ENCODE peak calls at places on chromosomes 11 and 22, in four cellular contexts. N, W, Q and S are unnamed samples.

GRCh38 chr11:2768471-2769408 is 68.9 kb upstream of the KCNQ1OT1 start:
- DNase-seq in N (peak), W (peak), Q (no peak), S (no peak)

GRCh38 chr11:92409956-92410355 is 185.3 kb downstream of the FAT3 start:
- DNase-seq in N (no peak), W (no peak), Q (no peak), S (no peak)

GRCh38 chr22:35749808-35750207 is 32.1 kb downstream of the APOL5 start:
- DNase-seq in N (no peak), W (peak), Q (no peak), S (no peak)

GRCh38 chr22:34588893-34589545 is 476.9 kb upstream of the ISX start:
- DNase-seq in N (no peak), W (no peak), Q (no peak), S (no peak)

GRCh38 chr22:48719978-48720661 is 1107.6 kb downstream of the BRD1 start:
- DNase-seq in N (peak), W (no peak), Q (no peak), S (no peak)

GRCh38 chr11:75203138-75203537 is 37.4 kb upstream of the TPBGL start:
- DNase-seq in N (no peak), W (no peak), Q (no peak), S (no peak)

GRCh38 chr11:69848196-69848595 is 29.0 kb upstream of the FGF3 start:
- DNase-seq in N (no peak), W (no peak), Q (no peak), S (no peak)

GRCh38 chr11:120215634-120216033 is 4.8 kb downstream of the OAF start:
- DNase-seq in N (no peak), W (peak), Q (no peak), S (no peak)

GRCh38 chr22:47018010-47018910 is 255.8 kb downstream of the TBC1D22A start:
- DNase-seq in N (no peak), W (no peak), Q (no peak), S (no peak)

GRCh38 chr22:48712558-48712957 is 1115.1 kb downstream of the BRD1 start:
- DNase-seq in N (no peak), W (no peak), Q (no peak), S (no peak)

GRCh38 chr22:20751185-20751851 is 22.6 kb upstream of the SERPIND1 start:
- DNase-seq in N (no peak), W (no peak), Q (no peak), S (no peak)

GRCh38 chr11:20670932-20671403 is 1.6 kb downstream of the NELL1 start:
- DNase-seq in N (no peak), W (no peak), Q (no peak), S (no peak)

GRCh38 chr11:64713031-64713780 is 9.8 kb downstream of the NRXN2 start:
- DNase-seq in N (no peak), W (no peak), Q (no peak), S (no peak)

GRCh38 chr11:88861618-88862017 is 204.2 kb downstream of the GRM5 start:
- DNase-seq in N (no peak), W (no peak), Q (no peak), S (no peak)

GRCh38 chr11:41116970-41117369 is 342.5 kb downstream of the LRRC4C start:
- DNase-seq in N (no peak), W (no peak), Q (no peak), S (no peak)

GRCh38 chr11:9459573-9460321 is 1.1 kb upstream of the ZNF143 start:
- DNase-seq in N (peak), W (peak), Q (no peak), S (no peak)

GRCh38 chr11:108685419-108686161 is 20.7 kb downstream of the DDX10 start:
- DNase-seq in N (no peak), W (no peak), Q (no peak), S (no peak)

GRCh38 chr11:17585911-17586695 is 39.0 kb downstream of the OTOG start:
- DNase-seq in N (no peak), W (no peak), Q (no peak), S (no peak)

DNA sequence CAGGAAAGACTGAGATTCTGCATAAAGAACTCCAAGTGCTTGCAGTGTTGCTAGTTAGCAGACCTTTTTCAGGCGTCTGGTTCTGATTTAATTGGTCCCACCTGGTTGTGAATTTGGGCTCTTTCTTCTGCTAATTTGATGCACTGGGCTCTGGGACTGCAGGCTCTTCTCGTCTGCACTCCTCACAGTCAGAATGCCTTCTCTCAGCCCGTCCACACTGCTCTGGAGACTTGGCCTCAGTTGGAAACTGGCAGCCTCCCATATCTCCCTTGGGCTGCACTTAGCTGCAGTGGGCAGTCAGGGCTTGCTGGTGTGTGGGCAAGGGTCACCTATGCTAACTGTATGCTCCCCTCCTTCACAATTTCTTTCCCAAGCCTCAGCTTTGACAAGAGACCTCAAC is 1.5 kb downstream of the TRIM6 start:
- DNase-seq in N (no peak), W (no peak), Q (no peak), S (no peak)
- H3K4me3 ChIP-seq in N (peak), W (no peak), Q (no peak), S (no peak)

GRCh38 chr11:33689506-33689905 is 11.1 kb downstream of the C11orf91 start:
- DNase-seq in N (no peak), W (no peak), Q (no peak), S (no peak)
- H3K27ac ChIP-seq in N (peak), W (no peak), Q (no peak), S (no peak)

DNA sequence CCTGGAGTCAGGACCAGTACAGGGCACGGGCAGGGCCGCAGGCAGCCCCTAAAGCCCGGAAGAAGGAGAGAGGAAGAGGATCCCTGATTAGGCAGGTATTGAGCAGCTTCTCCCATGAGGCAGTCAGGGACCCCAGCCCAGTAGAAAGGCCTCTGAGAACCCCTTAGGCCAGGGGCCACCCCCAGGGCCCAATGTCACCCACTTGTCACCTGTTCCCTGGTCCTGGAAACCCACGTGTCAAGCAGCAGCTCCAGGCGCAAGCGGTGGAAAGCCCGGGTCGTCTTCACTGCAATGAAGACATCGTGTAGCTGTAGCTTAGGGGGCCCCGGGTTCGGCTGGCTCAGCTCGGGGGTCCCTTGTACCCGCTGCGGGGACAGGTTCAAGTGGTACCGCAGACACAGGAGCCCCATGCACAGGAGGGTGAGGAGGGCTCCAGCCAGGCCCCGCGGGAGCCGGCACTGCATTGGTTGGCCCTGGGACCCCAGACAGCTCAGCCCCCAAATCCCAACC is 415 bp downstream of the MFNG start:
- DNase-seq in N (no peak), W (peak), Q (peak), S (peak)
- H3K4me3 ChIP-seq in N (no peak), W (peak), Q (peak), S (peak)

GRCh38 chr22:41369089-41369745 is 12.5 kb upstream of the TEF start:
- DNase-seq in N (no peak), W (no peak), Q (no peak), S (no peak)
- H3K27ac ChIP-seq in N (no peak), W (peak), Q (no peak), S (no peak)

GRCh38 chr22:45413013-45413367 is 409 bp downstream of the SMC1B start:
- DNase-seq in N (no peak), W (no peak), Q (no peak), S (no peak)

GRCh38 chr22:45407793-45408192 is 5.6 kb downstream of the SMC1B start:
- DNase-seq in N (no peak), W (no peak), Q (no peak), S (no peak)

GRCh38 chr22:45418056-45418769 is 4.7 kb downstream of the RIBC2 start:
- DNase-seq in N (no peak), W (no peak), Q (no peak), S (no peak)

GRCh38 chr22:45418770-45419138 is 5.3 kb downstream of the RIBC2 start:
- DNase-seq in N (no peak), W (no peak), Q (no peak), S (no peak)

GRCh38 chr22:45413368-45414211 is at the start of the genes RIBC2 and SMC1B:
- DNase-seq in N (peak), W (peak), Q (peak), S (peak)
- H3K4me3 ChIP-seq in N (peak), W (peak), Q (peak), S (peak)